ENCODE peak calls at places on chromosomes 16 and 17, in four cellular contexts. One of them, this sample, is unnamed. For H3K36me3 and H3K27me3, the result is how much of the 10 kb centered on the place peaks cover.

GRCh38 chr16:62041401-62041800 is 5.2 kb upstream of the CDH8 start:
- DNase-seq in neuronal stem cell: no peak
- DNase-seq in trophoblast cell: peak
- DNase-seq in IMR-90: no peak
- DNase-seq in this sample: peak

GRCh38 chr16:6016530-6017184 is 919.1 kb upstream of the EEF2KMT start:
- DNase-seq in neuronal stem cell: peak
- DNase-seq in trophoblast cell: peak
- DNase-seq in IMR-90: no peak
- DNase-seq in this sample: peak

GRCh38 chr17:5446786-5447185 is 7.8 kb upstream of the C1QBP start:
- DNase-seq in neuronal stem cell: no peak
- DNase-seq in trophoblast cell: no peak
- DNase-seq in IMR-90: no peak
- DNase-seq in this sample: no peak

GRCh38 chr17:43871947-43872690 is 25.1 kb downstream of the CD300LG start:
- DNase-seq in neuronal stem cell: no peak
- DNase-seq in trophoblast cell: peak
- DNase-seq in IMR-90: no peak
- DNase-seq in this sample: no peak

GRCh38 chr16:674214-674881 is 1.1 kb upstream of the RHBDL1 start:
- DNase-seq in neuronal stem cell: no peak
- DNase-seq in trophoblast cell: no peak
- DNase-seq in IMR-90: no peak
- DNase-seq in this sample: no peak

GRCh38 chr17:2468270-2468669 is 43.4 kb downstream of the METTL16 start:
- DNase-seq in neuronal stem cell: no peak
- DNase-seq in trophoblast cell: no peak
- DNase-seq in IMR-90: peak
- DNase-seq in this sample: no peak

GRCh38 chr17:5809580-5810188 is 225.4 kb upstream of the NLRP1 start:
- DNase-seq in neuronal stem cell: no peak
- DNase-seq in trophoblast cell: no peak
- DNase-seq in IMR-90: no peak
- DNase-seq in this sample: no peak

GRCh38 chr16:49608095-49608494 is 234.5 kb downstream of the C16orf78 start:
- DNase-seq in neuronal stem cell: no peak
- DNase-seq in trophoblast cell: no peak
- DNase-seq in IMR-90: no peak
- DNase-seq in this sample: peak

GRCh38 chr16:6692874-6693273 is 639.8 kb upstream of the RBFOX1 start:
- DNase-seq in neuronal stem cell: no peak
- DNase-seq in trophoblast cell: no peak
- DNase-seq in IMR-90: no peak
- DNase-seq in this sample: no peak

GRCh38 chr17:37327341-37328090 is 48.3 kb upstream of the C17orf78 start:
- DNase-seq in neuronal stem cell: no peak
- DNase-seq in trophoblast cell: peak
- DNase-seq in IMR-90: peak
- DNase-seq in this sample: no peak

GRCh38 chr17:28379814-28380571 is 8.5 kb downstream of the SARM1 start:
- DNase-seq in neuronal stem cell: no peak
- DNase-seq in trophoblast cell: peak
- DNase-seq in IMR-90: peak
- DNase-seq in this sample: peak

GRCh38 chr16:57536306-57537193 is at the start of gene CCDC102A:
- DNase-seq in neuronal stem cell: no peak
- DNase-seq in trophoblast cell: peak
- DNase-seq in IMR-90: no peak
- DNase-seq in this sample: peak

GRCh38 chr17:1484586-1485310 is 7.7 kb downstream of the MYO1C start:
- DNase-seq in neuronal stem cell: peak
- DNase-seq in trophoblast cell: peak
- DNase-seq in IMR-90: no peak
- DNase-seq in this sample: peak

GRCh38 chr17:956905-957304 is 22.7 kb downstream of the NXN start:
- DNase-seq in neuronal stem cell: no peak
- DNase-seq in trophoblast cell: peak
- DNase-seq in IMR-90: no peak
- DNase-seq in this sample: no peak

GRCh38 chr17:60386475-60387058 is 5.4 kb downstream of the USP32 start:
- DNase-seq in neuronal stem cell: no peak
- DNase-seq in trophoblast cell: no peak
- DNase-seq in IMR-90: no peak
- DNase-seq in this sample: no peak

GRCh38 chr16:82625066-82625968 is 1.5 kb upstream of the CDH13 start:
- DNase-seq in neuronal stem cell: no peak
- DNase-seq in trophoblast cell: peak
- DNase-seq in IMR-90: no peak
- DNase-seq in this sample: no peak

GRCh38 chr16:57141822-57142631 is 43.8 kb downstream of the PSME3IP1 start:
- DNase-seq in neuronal stem cell: no peak
- DNase-seq in trophoblast cell: no peak
- DNase-seq in IMR-90: no peak
- DNase-seq in this sample: no peak

GRCh38 chr17:81641825-81642489 is 5.0 kb downstream of the TSPAN10 start:
- DNase-seq in neuronal stem cell: no peak
- DNase-seq in trophoblast cell: peak
- DNase-seq in IMR-90: peak
- DNase-seq in this sample: peak

GRCh38 chr16:69143116-69143515 is 10.7 kb downstream of the UTP4 start:
- DNase-seq in neuronal stem cell: no peak
- DNase-seq in trophoblast cell: peak
- DNase-seq in IMR-90: no peak
- DNase-seq in this sample: no peak

GRCh38 chr16:89586218-89586617 is 10.7 kb downstream of the CPNE7 start:
- DNase-seq in neuronal stem cell: no peak
- DNase-seq in trophoblast cell: no peak
- DNase-seq in IMR-90: no peak
- DNase-seq in this sample: no peak

GRCh38 chr16:65489531-65490023 is 367.7 kb upstream of the CDH11 start:
- DNase-seq in neuronal stem cell: no peak
- DNase-seq in trophoblast cell: no peak
- DNase-seq in IMR-90: no peak
- DNase-seq in this sample: peak

GRCh38 chr16:57537596-57538234 is 1.3 kb upstream of the CCDC102A start:
- DNase-seq in neuronal stem cell: no peak
- DNase-seq in trophoblast cell: no peak
- DNase-seq in IMR-90: no peak
- DNase-seq in this sample: no peak

GRCh38 chr17:79852748-79853147 is 13.5 kb upstream of the CBX4 start:
- DNase-seq in neuronal stem cell: no peak
- DNase-seq in trophoblast cell: no peak
- DNase-seq in IMR-90: peak
- DNase-seq in this sample: no peak

GRCh38 chr17:79952915-79953314 is 82.8 kb downstream of the TBC1D16 start:
- DNase-seq in neuronal stem cell: no peak
- DNase-seq in trophoblast cell: no peak
- DNase-seq in IMR-90: no peak
- DNase-seq in this sample: no peak

GRCh38 chr16:79838860-79839259 is 238.3 kb upstream of the MAF start:
- DNase-seq in neuronal stem cell: no peak
- DNase-seq in trophoblast cell: no peak
- DNase-seq in IMR-90: no peak
- DNase-seq in this sample: no peak

GRCh38 chr17:20074001-20074400 is 64.8 kb downstream of the SPECC1 start:
- DNase-seq in neuronal stem cell: no peak
- DNase-seq in trophoblast cell: no peak
- DNase-seq in IMR-90: no peak
- DNase-seq in this sample: no peak

GRCh38 chr17:82439194-82439828 is 11.2 kb downstream of the CYBC1 start:
- DNase-seq in neuronal stem cell: no peak
- DNase-seq in trophoblast cell: no peak
- DNase-seq in IMR-90: no peak
- DNase-seq in this sample: no peak

GRCh38 chr17:77196251-77196650 is 55.5 kb downstream of the SEC14L1 start:
- DNase-seq in neuronal stem cell: no peak
- DNase-seq in trophoblast cell: no peak
- DNase-seq in IMR-90: no peak
- DNase-seq in this sample: no peak

GRCh38 chr17:77191266-77191665 is 50.5 kb downstream of the SEC14L1 start:
- DNase-seq in neuronal stem cell: no peak
- DNase-seq in trophoblast cell: no peak
- DNase-seq in IMR-90: no peak
- DNase-seq in this sample: no peak

GRCh38 chr17:77197115-77197514 is 56.3 kb downstream of the SEC14L1 start:
- DNase-seq in neuronal stem cell: no peak
- DNase-seq in trophoblast cell: no peak
- DNase-seq in IMR-90: no peak
- DNase-seq in this sample: no peak

GRCh38 chr17:77193653-77194052 is 52.9 kb downstream of the SEC14L1 start:
- DNase-seq in neuronal stem cell: no peak
- DNase-seq in trophoblast cell: no peak
- DNase-seq in IMR-90: no peak
- DNase-seq in this sample: no peak

GRCh38 chr17:77194179-77194578 is 53.4 kb downstream of the SEC14L1 start:
- DNase-seq in neuronal stem cell: no peak
- DNase-seq in trophoblast cell: no peak
- DNase-seq in IMR-90: no peak
- DNase-seq in this sample: no peak
- H3K36me3 ChIP-seq in neuronal stem cell: under half
- H3K36me3 ChIP-seq in trophoblast cell: under half
- H3K36me3 ChIP-seq in IMR-90: under half
- H3K36me3 ChIP-seq in this sample: under half

DNA sequence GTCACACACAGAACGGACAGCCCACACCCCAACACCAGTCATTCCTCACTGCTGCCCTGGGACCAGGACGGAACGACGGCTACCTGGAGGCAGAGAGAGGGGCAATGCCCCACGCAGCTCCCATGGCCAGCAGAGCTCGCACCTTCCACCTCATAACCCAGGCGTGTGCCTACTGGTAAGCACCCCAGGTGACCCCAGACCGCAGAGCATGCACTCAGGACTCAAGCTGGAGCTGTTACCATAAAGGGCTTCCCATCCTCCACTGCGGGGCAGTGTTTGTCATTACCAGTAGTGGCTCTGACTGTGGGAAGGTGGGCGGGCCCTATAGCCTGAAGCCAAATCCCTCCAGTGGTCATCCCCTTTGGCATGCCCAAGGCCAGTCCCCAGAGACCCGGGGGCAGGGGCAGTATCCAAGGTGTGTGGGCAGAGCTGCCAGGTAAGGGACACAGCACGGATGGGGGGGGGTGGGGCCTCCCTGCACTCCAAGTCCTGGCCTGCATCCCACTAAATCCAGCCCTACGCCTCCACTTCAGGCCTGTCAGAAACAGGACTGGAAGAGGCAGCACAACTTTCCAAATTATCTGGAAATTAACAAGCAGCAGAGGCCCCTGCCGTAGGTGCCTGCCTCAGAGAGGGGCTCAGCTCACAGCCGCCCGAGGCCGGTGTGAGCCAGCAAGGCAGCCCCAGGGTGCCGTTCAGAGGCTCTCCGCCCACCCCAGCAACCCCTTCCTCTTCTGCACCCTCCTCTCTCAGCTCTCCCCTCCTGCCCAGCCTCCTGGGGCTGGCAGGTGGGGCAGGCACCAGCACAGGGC is 4.8 kb upstream of the BCAR1 start:
- DNase-seq in neuronal stem cell: no peak
- DNase-seq in trophoblast cell: no peak
- DNase-seq in IMR-90: no peak
- DNase-seq in this sample: peak
- H2BK120ac ChIP-seq in neuronal stem cell: peak
- H2BK120ac ChIP-seq in trophoblast cell: peak
- H2BK120ac ChIP-seq in IMR-90: peak
- H2BK120ac ChIP-seq in this sample: no peak

DNA sequence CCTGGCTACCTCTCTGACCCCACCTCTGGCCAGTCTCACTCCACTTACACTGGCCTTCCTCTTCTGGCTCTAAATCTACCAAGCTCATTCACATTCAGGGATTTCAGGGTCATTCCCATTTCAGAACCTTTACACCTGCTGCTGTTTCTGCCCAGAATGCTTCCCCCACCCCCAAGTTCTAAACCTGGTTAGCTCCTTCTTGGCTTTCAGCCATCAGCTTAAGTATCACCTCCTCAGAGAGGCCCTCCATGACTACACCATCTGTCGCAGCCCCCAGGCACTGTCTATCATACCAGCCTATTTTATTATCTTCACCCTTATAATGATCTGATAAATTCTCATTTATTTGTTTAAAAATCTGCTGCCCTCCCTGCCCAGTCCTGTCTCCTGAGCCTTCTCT is 23.3 kb upstream of the NGFR start:
- DNase-seq in neuronal stem cell: no peak
- DNase-seq in trophoblast cell: no peak
- DNase-seq in IMR-90: no peak
- DNase-seq in this sample: no peak
- H3K27me3 ChIP-seq in neuronal stem cell: half or more
- H3K27me3 ChIP-seq in trophoblast cell: under half
- H3K27me3 ChIP-seq in IMR-90: half or more
- H3K27me3 ChIP-seq in this sample: under half

GRCh38 chr16:84499638-84500037 is 4.8 kb downstream of the MEAK7 start:
- DNase-seq in neuronal stem cell: no peak
- DNase-seq in trophoblast cell: no peak
- DNase-seq in IMR-90: no peak
- DNase-seq in this sample: no peak

GRCh38 chr16:84502075-84502474 is 2.4 kb downstream of the MEAK7 start:
- DNase-seq in neuronal stem cell: no peak
- DNase-seq in trophoblast cell: no peak
- DNase-seq in IMR-90: no peak
- DNase-seq in this sample: no peak

GRCh38 chr16:84498859-84499620 is 5.4 kb downstream of the MEAK7 start:
- DNase-seq in neuronal stem cell: no peak
- DNase-seq in trophoblast cell: no peak
- DNase-seq in IMR-90: no peak
- DNase-seq in this sample: no peak

GRCh38 chr16:84501077-84501735 is 3.3 kb downstream of the MEAK7 start:
- DNase-seq in neuronal stem cell: no peak
- DNase-seq in trophoblast cell: no peak
- DNase-seq in IMR-90: peak
- DNase-seq in this sample: no peak

DNA sequence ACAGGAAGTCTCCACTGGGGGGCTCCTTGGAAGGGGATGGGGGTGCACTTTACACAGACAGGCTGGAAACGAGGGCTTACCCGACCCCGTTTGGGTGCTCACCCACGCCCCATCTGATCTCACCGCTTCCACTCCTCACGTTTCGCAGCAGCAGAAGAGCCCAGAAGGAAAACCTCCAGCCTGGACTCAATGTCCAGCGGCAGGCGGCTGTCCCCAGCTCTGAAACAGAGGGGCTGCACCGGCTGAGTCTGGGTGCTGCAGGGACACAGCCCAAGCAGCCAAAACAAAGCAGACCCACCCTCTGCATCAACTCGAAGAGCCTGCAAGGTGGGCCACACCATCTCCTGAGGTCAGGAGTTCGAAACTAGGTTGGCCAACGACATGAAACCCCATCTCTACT is 3.9 kb downstream of the MEAK7 start:
- DNase-seq in neuronal stem cell: no peak
- DNase-seq in trophoblast cell: no peak
- DNase-seq in IMR-90: no peak
- DNase-seq in this sample: no peak
- H3K36me3 ChIP-seq in neuronal stem cell: under half
- H3K36me3 ChIP-seq in trophoblast cell: under half
- H3K36me3 ChIP-seq in IMR-90: under half
- H3K36me3 ChIP-seq in this sample: under half

This sample was measured in mesendoderm.